ENCODE peak calls at places on chromosomes 6 and 20, in nine cellular contexts. One of them, this sample, is unnamed.

GRCh38 chr20:49951160-49951559 is 15.0 kb downstream of the RNF114 start:
- DNase-seq in stimulated activated CD8-positive, alpha-beta memory T cell treated with anti-CD3 and anti-CD28 coated beads, Interleukin-15, amount 100 ng/mL, for 1 hour: no peak
- DNase-seq in HTR-8/SVneo: peak
- DNase-seq in T1000: no peak
- DNase-seq in NCI-H187: no peak
- DNase-seq in natural killer cell: no peak
- DNase-seq in neural crest cell: no peak
- DNase-seq in WTC11: no peak
- DNase-seq in nucleus accumbens: no peak
- DNase-seq in this sample: no peak

GRCh38 chr6:122692175-122692598 is 82.0 kb downstream of the PKIB start:
- DNase-seq in stimulated activated CD8-positive, alpha-beta memory T cell treated with anti-CD3 and anti-CD28 coated beads, Interleukin-15, amount 100 ng/mL, for 1 hour: no peak
- DNase-seq in HTR-8/SVneo: no peak
- DNase-seq in T1000: peak
- DNase-seq in NCI-H187: no peak
- DNase-seq in natural killer cell: no peak
- DNase-seq in neural crest cell: no peak
- DNase-seq in WTC11: no peak
- DNase-seq in nucleus accumbens: no peak
- DNase-seq in this sample: peak

GRCh38 chr6:30325150-30325872 is 1.4 kb upstream of the TRIM39 start:
- DNase-seq in stimulated activated CD8-positive, alpha-beta memory T cell treated with anti-CD3 and anti-CD28 coated beads, Interleukin-15, amount 100 ng/mL, for 1 hour: peak
- DNase-seq in HTR-8/SVneo: peak
- DNase-seq in T1000: no peak
- DNase-seq in NCI-H187: no peak
- DNase-seq in natural killer cell: no peak
- DNase-seq in neural crest cell: peak
- DNase-seq in WTC11: peak
- DNase-seq in nucleus accumbens: peak
- DNase-seq in this sample: no peak

GRCh38 chr20:40814328-40814960 is 125.4 kb upstream of the MAFB start:
- DNase-seq in stimulated activated CD8-positive, alpha-beta memory T cell treated with anti-CD3 and anti-CD28 coated beads, Interleukin-15, amount 100 ng/mL, for 1 hour: no peak
- DNase-seq in HTR-8/SVneo: no peak
- DNase-seq in T1000: no peak
- DNase-seq in NCI-H187: no peak
- DNase-seq in natural killer cell: no peak
- DNase-seq in neural crest cell: no peak
- DNase-seq in WTC11: no peak
- DNase-seq in nucleus accumbens: no peak
- DNase-seq in this sample: no peak

GRCh38 chr6:2858678-2859324 is 17.1 kb upstream of the SERPINB1 start:
- DNase-seq in stimulated activated CD8-positive, alpha-beta memory T cell treated with anti-CD3 and anti-CD28 coated beads, Interleukin-15, amount 100 ng/mL, for 1 hour: no peak
- DNase-seq in HTR-8/SVneo: no peak
- DNase-seq in T1000: no peak
- DNase-seq in NCI-H187: no peak
- DNase-seq in natural killer cell: peak
- DNase-seq in neural crest cell: no peak
- DNase-seq in WTC11: no peak
- DNase-seq in nucleus accumbens: no peak
- DNase-seq in this sample: no peak

GRCh38 chr6:162249907-162250642 is 477.5 kb downstream of the PRKN start:
- DNase-seq in stimulated activated CD8-positive, alpha-beta memory T cell treated with anti-CD3 and anti-CD28 coated beads, Interleukin-15, amount 100 ng/mL, for 1 hour: no peak
- DNase-seq in HTR-8/SVneo: no peak
- DNase-seq in T1000: no peak
- DNase-seq in NCI-H187: no peak
- DNase-seq in natural killer cell: no peak
- DNase-seq in neural crest cell: no peak
- DNase-seq in WTC11: no peak
- DNase-seq in nucleus accumbens: no peak
- DNase-seq in this sample: no peak

GRCh38 chr20:58112017-58112781 is 116.3 kb downstream of the ANKRD60 start:
- DNase-seq in stimulated activated CD8-positive, alpha-beta memory T cell treated with anti-CD3 and anti-CD28 coated beads, Interleukin-15, amount 100 ng/mL, for 1 hour: no peak
- DNase-seq in HTR-8/SVneo: peak
- DNase-seq in T1000: no peak
- DNase-seq in NCI-H187: no peak
- DNase-seq in natural killer cell: no peak
- DNase-seq in neural crest cell: no peak
- DNase-seq in WTC11: no peak
- DNase-seq in nucleus accumbens: no peak
- DNase-seq in this sample: no peak

GRCh38 chr6:134707342-134707982 is 242.4 kb downstream of the ALDH8A1 start:
- DNase-seq in stimulated activated CD8-positive, alpha-beta memory T cell treated with anti-CD3 and anti-CD28 coated beads, Interleukin-15, amount 100 ng/mL, for 1 hour: no peak
- DNase-seq in HTR-8/SVneo: no peak
- DNase-seq in T1000: peak
- DNase-seq in NCI-H187: no peak
- DNase-seq in natural killer cell: no peak
- DNase-seq in neural crest cell: no peak
- DNase-seq in WTC11: no peak
- DNase-seq in nucleus accumbens: no peak
- DNase-seq in this sample: no peak

GRCh38 chr6:106128981-106129761 is 43.0 kb downstream of the PRDM1 start:
- DNase-seq in stimulated activated CD8-positive, alpha-beta memory T cell treated with anti-CD3 and anti-CD28 coated beads, Interleukin-15, amount 100 ng/mL, for 1 hour: no peak
- DNase-seq in HTR-8/SVneo: peak
- DNase-seq in T1000: peak
- DNase-seq in NCI-H187: no peak
- DNase-seq in natural killer cell: no peak
- DNase-seq in neural crest cell: no peak
- DNase-seq in WTC11: no peak
- DNase-seq in nucleus accumbens: no peak
- DNase-seq in this sample: no peak

GRCh38 chr6:92911301-92911700 is 508.1 kb downstream of the EPHA7 start:
- DNase-seq in stimulated activated CD8-positive, alpha-beta memory T cell treated with anti-CD3 and anti-CD28 coated beads, Interleukin-15, amount 100 ng/mL, for 1 hour: no peak
- DNase-seq in HTR-8/SVneo: no peak
- DNase-seq in T1000: no peak
- DNase-seq in NCI-H187: no peak
- DNase-seq in natural killer cell: no peak
- DNase-seq in neural crest cell: no peak
- DNase-seq in WTC11: no peak
- DNase-seq in nucleus accumbens: no peak
- DNase-seq in this sample: no peak

GRCh38 chr20:32651537-32651936 is 22.2 kb downstream of the C20orf203 start:
- DNase-seq in stimulated activated CD8-positive, alpha-beta memory T cell treated with anti-CD3 and anti-CD28 coated beads, Interleukin-15, amount 100 ng/mL, for 1 hour: no peak
- DNase-seq in HTR-8/SVneo: no peak
- DNase-seq in T1000: no peak
- DNase-seq in NCI-H187: no peak
- DNase-seq in natural killer cell: no peak
- DNase-seq in neural crest cell: no peak
- DNase-seq in WTC11: no peak
- DNase-seq in nucleus accumbens: no peak
- DNase-seq in this sample: no peak

GRCh38 chr6:113451030-113451429 is 406.1 kb upstream of the MARCKS start:
- DNase-seq in stimulated activated CD8-positive, alpha-beta memory T cell treated with anti-CD3 and anti-CD28 coated beads, Interleukin-15, amount 100 ng/mL, for 1 hour: no peak
- DNase-seq in HTR-8/SVneo: no peak
- DNase-seq in T1000: no peak
- DNase-seq in NCI-H187: no peak
- DNase-seq in natural killer cell: no peak
- DNase-seq in neural crest cell: no peak
- DNase-seq in WTC11: no peak
- DNase-seq in nucleus accumbens: no peak
- DNase-seq in this sample: no peak

GRCh38 chr6:124881898-124882579 is 80.2 kb upstream of the RNF217 start:
- DNase-seq in stimulated activated CD8-positive, alpha-beta memory T cell treated with anti-CD3 and anti-CD28 coated beads, Interleukin-15, amount 100 ng/mL, for 1 hour: no peak
- DNase-seq in HTR-8/SVneo: peak
- DNase-seq in T1000: no peak
- DNase-seq in NCI-H187: no peak
- DNase-seq in natural killer cell: no peak
- DNase-seq in neural crest cell: no peak
- DNase-seq in WTC11: no peak
- DNase-seq in nucleus accumbens: no peak
- DNase-seq in this sample: no peak

GRCh38 chr6:5204340-5204739 is 56.4 kb downstream of the LYRM4 start:
- DNase-seq in stimulated activated CD8-positive, alpha-beta memory T cell treated with anti-CD3 and anti-CD28 coated beads, Interleukin-15, amount 100 ng/mL, for 1 hour: no peak
- DNase-seq in HTR-8/SVneo: no peak
- DNase-seq in T1000: no peak
- DNase-seq in NCI-H187: no peak
- DNase-seq in natural killer cell: no peak
- DNase-seq in neural crest cell: no peak
- DNase-seq in WTC11: no peak
- DNase-seq in nucleus accumbens: no peak
- DNase-seq in this sample: no peak

GRCh38 chr6:32154514-32155161 is 697 bp downstream of the PPT2 start:
- DNase-seq in stimulated activated CD8-positive, alpha-beta memory T cell treated with anti-CD3 and anti-CD28 coated beads, Interleukin-15, amount 100 ng/mL, for 1 hour: peak
- DNase-seq in HTR-8/SVneo: peak
- DNase-seq in T1000: peak
- DNase-seq in NCI-H187: no peak
- DNase-seq in natural killer cell: peak
- DNase-seq in neural crest cell: peak
- DNase-seq in WTC11: peak
- DNase-seq in nucleus accumbens: peak
- DNase-seq in this sample: no peak

GRCh38 chr6:106315765-106316375 is 9.7 kb downstream of the ATG5 start:
- DNase-seq in stimulated activated CD8-positive, alpha-beta memory T cell treated with anti-CD3 and anti-CD28 coated beads, Interleukin-15, amount 100 ng/mL, for 1 hour: no peak
- DNase-seq in HTR-8/SVneo: no peak
- DNase-seq in T1000: no peak
- DNase-seq in NCI-H187: no peak
- DNase-seq in natural killer cell: no peak
- DNase-seq in neural crest cell: no peak
- DNase-seq in WTC11: no peak
- DNase-seq in nucleus accumbens: no peak
- DNase-seq in this sample: no peak

GRCh38 chr20:46215913-46216707 is 92.2 kb downstream of the CDH22 start:
- DNase-seq in stimulated activated CD8-positive, alpha-beta memory T cell treated with anti-CD3 and anti-CD28 coated beads, Interleukin-15, amount 100 ng/mL, for 1 hour: no peak
- DNase-seq in HTR-8/SVneo: peak
- DNase-seq in T1000: peak
- DNase-seq in NCI-H187: no peak
- DNase-seq in natural killer cell: no peak
- DNase-seq in neural crest cell: no peak
- DNase-seq in WTC11: peak
- DNase-seq in nucleus accumbens: no peak
- DNase-seq in this sample: no peak

GRCh38 chr20:63029358-63030121 is 22.8 kb upstream of the BHLHE23 start:
- DNase-seq in stimulated activated CD8-positive, alpha-beta memory T cell treated with anti-CD3 and anti-CD28 coated beads, Interleukin-15, amount 100 ng/mL, for 1 hour: no peak
- DNase-seq in HTR-8/SVneo: no peak
- DNase-seq in T1000: no peak
- DNase-seq in NCI-H187: no peak
- DNase-seq in natural killer cell: no peak
- DNase-seq in neural crest cell: no peak
- DNase-seq in WTC11: no peak
- DNase-seq in nucleus accumbens: no peak
- DNase-seq in this sample: no peak

GRCh38 chr6:3284436-3284876 is 25.7 kb downstream of the PSMG4 start:
- DNase-seq in stimulated activated CD8-positive, alpha-beta memory T cell treated with anti-CD3 and anti-CD28 coated beads, Interleukin-15, amount 100 ng/mL, for 1 hour: no peak
- DNase-seq in HTR-8/SVneo: no peak
- DNase-seq in T1000: no peak
- DNase-seq in NCI-H187: no peak
- DNase-seq in natural killer cell: no peak
- DNase-seq in neural crest cell: no peak
- DNase-seq in WTC11: peak
- DNase-seq in nucleus accumbens: peak
- DNase-seq in this sample: no peak

GRCh38 chr6:4446982-4447381 is 311.6 kb upstream of the ECI2 start:
- DNase-seq in stimulated activated CD8-positive, alpha-beta memory T cell treated with anti-CD3 and anti-CD28 coated beads, Interleukin-15, amount 100 ng/mL, for 1 hour: no peak
- DNase-seq in HTR-8/SVneo: no peak
- DNase-seq in T1000: no peak
- DNase-seq in NCI-H187: no peak
- DNase-seq in natural killer cell: no peak
- DNase-seq in neural crest cell: no peak
- DNase-seq in WTC11: no peak
- DNase-seq in nucleus accumbens: no peak
- DNase-seq in this sample: peak

GRCh38 chr6:34324738-34325444 is 67.6 kb downstream of the NUDT3 start:
- DNase-seq in stimulated activated CD8-positive, alpha-beta memory T cell treated with anti-CD3 and anti-CD28 coated beads, Interleukin-15, amount 100 ng/mL, for 1 hour: no peak
- DNase-seq in HTR-8/SVneo: no peak
- DNase-seq in T1000: no peak
- DNase-seq in NCI-H187: no peak
- DNase-seq in natural killer cell: no peak
- DNase-seq in neural crest cell: no peak
- DNase-seq in WTC11: no peak
- DNase-seq in nucleus accumbens: no peak
- DNase-seq in this sample: no peak